ENCODE peak calls at places on chromosome X, in seven cellular contexts. Q, A, H, I, S, W and D are unnamed samples.

GRCh38 chrX:40402771-40403533 is 177.8 kb upstream of the ATP6AP2 start:
- DNase-seq in Q (no peak), A (no peak), H (peak; percentile 29), I (no peak), S (no peak), W (peak; percentile 84), D (no peak)

GRCh38 chrX:30659421-30659820 is 6.2 kb downstream of the GK start:
- DNase-seq in Q (no peak), A (peak; percentile 6), H (peak; percentile 71), I (no peak), S (no peak), W (no peak), D (no peak)

GRCh38 chrX:129831486-129831885 is 12.2 kb downstream of the ZDHHC9 start:
- DNase-seq in Q (no peak), A (no peak), H (no peak), I (no peak), S (no peak), W (no peak), D (no peak)

GRCh38 chrX:119201570-119201969 is 34.5 kb upstream of the PGRMC1 start:
- DNase-seq in Q (no peak), A (no peak), H (no peak), I (no peak), S (no peak), W (no peak), D (no peak)

GRCh38 chrX:2462780-2463179 is 38.0 kb downstream of the DHRSX start:
- DNase-seq in Q (peak; percentile 5), A (no peak), H (no peak), I (no peak), S (no peak), W (no peak), D (no peak)

GRCh38 chrX:74536142-74537010 is 78.0 kb downstream of the RLIM start:
- DNase-seq in Q (peak; percentile 92), A (peak; percentile 57), H (peak; percentile 77), I (no peak), S (peak; percentile 9), W (peak; percentile 96), D (peak; percentile 41)

GRCh38 chrX:109384569-109385174 is 97.2 kb downstream of the GUCY2F start:
- DNase-seq in Q (no peak), A (peak; percentile 5), H (peak; percentile 54), I (no peak), S (no peak), W (no peak), D (no peak)

GRCh38 chrX:44906041-44906440 is 33.1 kb downstream of the KDM6A start:
- DNase-seq in Q (no peak), A (no peak), H (no peak), I (no peak), S (no peak), W (no peak), D (no peak)

GRCh38 chrX:54842638-54843037 is 35.1 kb downstream of the MAGED2 start:
- DNase-seq in Q (no peak), A (no peak), H (no peak), I (no peak), S (no peak), W (no peak), D (no peak)

GRCh38 chrX:139691493-139691842 is 16.5 kb downstream of the MCF2 start:
- DNase-seq in Q (no peak), A (no peak), H (no peak), I (no peak), S (no peak), W (no peak), D (no peak)